ENCODE peak calls at places on chromosome 20, in four cellular contexts. One of them, this sample, is unnamed.

GRCh38 chr20:33576432-33576883 is 85.7 kb upstream of the C20orf144 start:
- DNase-seq in K562: no peak
- DNase-seq in GM12878: no peak
- DNase-seq in HepG2: no peak
- DNase-seq in this sample: no peak

GRCh38 chr20:62685781-62686555 is 22.7 kb upstream of the NTSR1 start:
- DNase-seq in K562: peak
- DNase-seq in GM12878: no peak
- DNase-seq in HepG2: peak
- DNase-seq in this sample: no peak

GRCh38 chr20:47360489-47361267 is 4.2 kb upstream of the ZMYND8 start:
- DNase-seq in K562: peak
- DNase-seq in GM12878: no peak
- DNase-seq in HepG2: peak
- DNase-seq in this sample: peak

GRCh38 chr20:8589956-8590355 is 457.9 kb downstream of the PLCB1 start:
- DNase-seq in K562: no peak
- DNase-seq in GM12878: no peak
- DNase-seq in HepG2: no peak
- DNase-seq in this sample: no peak

GRCh38 chr20:9839626-9840025 is 750 bp upstream of the PAK5 start:
- DNase-seq in K562: no peak
- DNase-seq in GM12878: no peak
- DNase-seq in HepG2: no peak
- DNase-seq in this sample: no peak

GRCh38 chr20:57891067-57891466 is 181.3 kb upstream of the PMEPA1 start:
- DNase-seq in K562: no peak
- DNase-seq in GM12878: no peak
- DNase-seq in HepG2: no peak
- DNase-seq in this sample: no peak

GRCh38 chr20:10647471-10647870 is 26.3 kb downstream of the JAG1 start:
- DNase-seq in K562: peak
- DNase-seq in GM12878: no peak
- DNase-seq in HepG2: peak
- DNase-seq in this sample: no peak

GRCh38 chr20:58716476-58717277 is 24.1 kb downstream of the NPEPL1 start:
- DNase-seq in K562: no peak
- DNase-seq in GM12878: no peak
- DNase-seq in HepG2: peak
- DNase-seq in this sample: no peak

GRCh38 chr20:20831794-20832193 is 119.3 kb upstream of the RALGAPA2 start:
- DNase-seq in K562: no peak
- DNase-seq in GM12878: no peak
- DNase-seq in HepG2: no peak
- DNase-seq in this sample: no peak

GRCh38 chr20:47664068-47664437 is 121.2 kb downstream of the SULF2 start:
- DNase-seq in K562: no peak
- DNase-seq in GM12878: no peak
- DNase-seq in HepG2: no peak
- DNase-seq in this sample: no peak

GRCh38 chr20:59938221-59938620 is 1.9 kb downstream of the PPP1R3D start:
- DNase-seq in K562: no peak
- DNase-seq in GM12878: no peak
- DNase-seq in HepG2: no peak
- DNase-seq in this sample: no peak

GRCh38 chr20:2820896-2821869 is 5.0 kb downstream of the TMEM239 start:
- DNase-seq in K562: peak
- DNase-seq in GM12878: no peak
- DNase-seq in HepG2: no peak
- DNase-seq in this sample: no peak

GRCh38 chr20:8305449-8305978 is 173.4 kb downstream of the PLCB1 start:
- DNase-seq in K562: peak
- DNase-seq in GM12878: peak
- DNase-seq in HepG2: peak
- DNase-seq in this sample: peak

GRCh38 chr20:63772781-63773520 is 33.4 kb downstream of the SLC2A4RG start:
- DNase-seq in K562: peak
- DNase-seq in GM12878: no peak
- DNase-seq in HepG2: no peak
- DNase-seq in this sample: no peak

GRCh38 chr20:64063389-64064144 is 569 bp downstream of the TCEA2 start:
- DNase-seq in K562: peak
- DNase-seq in GM12878: no peak
- DNase-seq in HepG2: no peak
- DNase-seq in this sample: no peak

GRCh38 chr20:57805784-57806183 is 96.0 kb upstream of the PMEPA1 start:
- DNase-seq in K562: no peak
- DNase-seq in GM12878: no peak
- DNase-seq in HepG2: no peak
- DNase-seq in this sample: no peak

GRCh38 chr20:44402391-44403193 is 47.1 kb downstream of the HNF4A start:
- DNase-seq in K562: no peak
- DNase-seq in GM12878: no peak
- DNase-seq in HepG2: peak
- DNase-seq in this sample: no peak

GRCh38 chr20:7090001-7090400 is 322.5 kb downstream of the BMP2 start:
- DNase-seq in K562: no peak
- DNase-seq in GM12878: no peak
- DNase-seq in HepG2: no peak
- DNase-seq in this sample: no peak

GRCh38 chr20:63052571-63053429 is 46.0 kb upstream of the BHLHE23 start:
- DNase-seq in K562: peak
- DNase-seq in GM12878: no peak
- DNase-seq in HepG2: no peak
- DNase-seq in this sample: no peak

GRCh38 chr20:62236674-62236996 is 1.7 kb upstream of the OSBPL2 start:
- DNase-seq in K562: peak
- DNase-seq in GM12878: no peak
- DNase-seq in HepG2: peak
- DNase-seq in this sample: no peak

GRCh38 chr20:48189177-48189576 is 403.9 kb upstream of the SULF2 start:
- DNase-seq in K562: no peak
- DNase-seq in GM12878: peak
- DNase-seq in HepG2: peak
- DNase-seq in this sample: peak

GRCh38 chr20:47066484-47067270 is 172.0 kb downstream of the EYA2 start:
- DNase-seq in K562: no peak
- DNase-seq in GM12878: no peak
- DNase-seq in HepG2: no peak
- DNase-seq in this sample: no peak

GRCh38 chr20:47318027-47318595 is 38.4 kb downstream of the ZMYND8 start:
- DNase-seq in K562: no peak
- DNase-seq in GM12878: no peak
- DNase-seq in HepG2: peak
- DNase-seq in this sample: no peak

GRCh38 chr20:1935696-1936366 is 40.6 kb downstream of the SIRPA start:
- DNase-seq in K562: no peak
- DNase-seq in GM12878: no peak
- DNase-seq in HepG2: no peak
- DNase-seq in this sample: no peak

GRCh38 chr20:17640875-17641378 is 41.1 kb downstream of the RRBP1 start:
- DNase-seq in K562: no peak
- DNase-seq in GM12878: no peak
- DNase-seq in HepG2: no peak
- DNase-seq in this sample: no peak

GRCh38 chr20:63309261-63310071 is 16.5 kb downstream of the COL20A1 start:
- DNase-seq in K562: peak
- DNase-seq in GM12878: no peak
- DNase-seq in HepG2: peak
- DNase-seq in this sample: no peak

GRCh38 chr20:9761476-9761875 is 77.4 kb downstream of the PAK5 start:
- DNase-seq in K562: no peak
- DNase-seq in GM12878: no peak
- DNase-seq in HepG2: no peak
- DNase-seq in this sample: no peak

GRCh38 chr20:46084805-46085792 is 4.7 kb downstream of the NCOA5 start:
- DNase-seq in K562: no peak
- DNase-seq in GM12878: no peak
- DNase-seq in HepG2: peak
- DNase-seq in this sample: no peak

GRCh38 chr20:53631909-53632662 is 38.4 kb upstream of the ZNF217 start:
- DNase-seq in K562: no peak
- DNase-seq in GM12878: no peak
- DNase-seq in HepG2: no peak
- DNase-seq in this sample: no peak
- TF ChIP-seq ZBTB33 in K562: no peak
- TF ChIP-seq ZBTB33 in GM12878: no peak
- TF ChIP-seq ZBTB33 in HepG2: no peak
- TF ChIP-seq ZBTB33 in this sample: no peak

GRCh38 chr20:37796121-37796520 is 102.3 kb downstream of the CTNNBL1 start:
- DNase-seq in K562: no peak
- DNase-seq in GM12878: no peak
- DNase-seq in HepG2: no peak
- DNase-seq in this sample: no peak
- TF ChIP-seq SP1 in K562: no peak
- TF ChIP-seq SP1 in GM12878: no peak
- TF ChIP-seq SP1 in HepG2: no peak
- TF ChIP-seq SP1 in this sample: no peak

DNA sequence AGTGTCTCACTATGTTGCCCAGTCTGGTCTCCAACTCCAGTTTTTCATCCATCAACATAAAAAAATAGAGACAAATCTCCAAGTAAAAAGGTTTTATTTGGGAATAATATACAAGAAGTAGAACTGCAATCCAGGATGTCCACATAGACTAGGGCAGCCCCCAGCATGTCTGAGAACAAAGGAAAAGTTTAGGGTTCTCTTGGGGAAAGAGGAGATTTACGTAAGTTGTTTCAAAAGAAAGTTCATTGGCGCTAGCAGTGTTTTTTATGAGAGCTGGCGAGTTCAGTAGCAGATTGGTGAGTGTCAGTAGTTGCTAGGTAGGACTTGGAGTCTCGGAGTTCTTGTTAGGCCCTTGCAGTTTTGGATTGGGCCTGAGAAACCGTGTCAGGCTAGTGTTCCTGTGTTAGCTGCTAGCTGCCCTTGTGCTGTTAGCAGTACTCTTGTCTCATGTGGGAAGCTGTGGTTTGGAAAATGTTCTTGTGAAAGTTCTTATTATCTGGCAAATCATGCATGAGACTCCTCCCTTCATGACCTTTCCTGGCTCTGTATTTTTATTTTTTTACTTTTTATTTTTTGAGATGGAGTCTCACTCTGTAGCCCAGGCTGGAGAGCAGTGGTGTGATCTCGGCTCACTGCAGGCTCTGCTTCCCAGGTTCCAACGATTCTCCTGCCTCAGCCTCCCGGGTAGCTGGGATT is 24.7 kb downstream of the TTLL9 start:
- DNase-seq in K562: no peak
- DNase-seq in GM12878: peak
- DNase-seq in HepG2: peak
- DNase-seq in this sample: no peak
- TF ChIP-seq ZBTB33 in K562: no peak
- TF ChIP-seq ZBTB33 in GM12878: no peak
- TF ChIP-seq ZBTB33 in HepG2: no peak
- TF ChIP-seq ZBTB33 in this sample: no peak

GRCh38 chr20:24470782-24471582 is 1.6 kb downstream of the SYNDIG1 start:
- DNase-seq in K562: no peak
- DNase-seq in GM12878: no peak
- DNase-seq in HepG2: no peak
- DNase-seq in this sample: no peak
- TF ChIP-seq SP1 in K562: no peak
- TF ChIP-seq SP1 in GM12878: no peak
- TF ChIP-seq SP1 in HepG2: no peak
- TF ChIP-seq SP1 in this sample: no peak

GRCh38 chr20:35992713-35993335 is 24.4 kb downstream of the CNBD2 start:
- DNase-seq in K562: peak
- DNase-seq in GM12878: peak
- DNase-seq in HepG2: peak
- DNase-seq in this sample: peak
- TF ChIP-seq ZBTB33 in K562: no peak
- TF ChIP-seq ZBTB33 in GM12878: no peak
- TF ChIP-seq ZBTB33 in HepG2: no peak
- TF ChIP-seq ZBTB33 in this sample: no peak

GRCh38 chr20:19699132-19699971 is 58.7 kb upstream of the RIN2 start:
- DNase-seq in K562: no peak
- DNase-seq in GM12878: no peak
- DNase-seq in HepG2: no peak
- DNase-seq in this sample: peak
- TF ChIP-seq SP1 in K562: no peak
- TF ChIP-seq SP1 in GM12878: no peak
- TF ChIP-seq SP1 in HepG2: no peak
- TF ChIP-seq SP1 in this sample: no peak

DNA sequence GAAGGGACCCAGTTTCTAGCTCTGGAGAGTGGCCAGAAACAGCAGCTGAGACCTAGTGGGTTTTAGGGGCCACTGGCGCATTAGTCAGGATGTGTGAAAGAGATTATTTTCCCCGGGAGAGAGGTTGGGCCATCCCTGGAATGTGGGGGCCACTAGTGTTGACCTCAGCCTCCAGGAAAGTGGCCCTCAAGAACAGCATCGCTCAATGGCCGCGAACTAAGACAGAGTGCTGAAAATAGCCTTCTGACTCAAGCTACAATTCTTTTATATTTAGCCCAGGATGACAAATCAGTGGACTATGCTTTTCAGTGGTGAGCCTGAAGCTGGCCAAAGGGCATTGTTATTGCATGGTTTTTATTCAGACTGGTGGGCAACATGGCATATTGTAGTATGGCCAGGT is 210.4 kb upstream of the RNF24 start:
- DNase-seq in K562: no peak
- DNase-seq in GM12878: no peak
- DNase-seq in HepG2: peak
- DNase-seq in this sample: no peak
- TF ChIP-seq ZBTB33 in K562: no peak
- TF ChIP-seq ZBTB33 in GM12878: no peak
- TF ChIP-seq ZBTB33 in HepG2: peak
- TF ChIP-seq ZBTB33 in this sample: no peak

GRCh38 chr20:24045621-24046020 is 57.0 kb upstream of the GGTLC1 start:
- DNase-seq in K562: no peak
- DNase-seq in GM12878: no peak
- DNase-seq in HepG2: no peak
- DNase-seq in this sample: no peak
- TF ChIP-seq SP1 in K562: no peak
- TF ChIP-seq SP1 in GM12878: no peak
- TF ChIP-seq SP1 in HepG2: no peak
- TF ChIP-seq SP1 in this sample: no peak

This sample was measured in HCT116.